ENCODE peak calls at places on chromosomes 12 and 14, in five cellular contexts. W is PC-9, A is psoas muscle, Z is tibial artery, K is heart left ventricle. J is an unnamed sample.

GRCh38 chr12:26939192-26939832 is 1.0 kb downstream of the FGFR1OP2 start:
- DNase-seq in W (no peak), A (no peak), Z (no peak), K (no peak), J (no peak)

GRCh38 chr14:94458558-94459200 is 6.1 kb upstream of the SERPINA11 start:
- DNase-seq in W (no peak), A (no peak), Z (no peak), K (no peak), J (no peak)

GRCh38 chr12:18158774-18159557 is 69.0 kb upstream of the RERGL start:
- DNase-seq in W (peak), A (no peak), Z (no peak), K (no peak), J (no peak)

GRCh38 chr12:19409376-19409775 is 29.9 kb upstream of the AEBP2 start:
- DNase-seq in W (no peak), A (no peak), Z (no peak), K (no peak), J (no peak)

GRCh38 chr14:51283402-51283825 is 43.4 kb downstream of the TMX1 start:
- DNase-seq in W (peak), A (no peak), Z (no peak), K (no peak), J (no peak)

GRCh38 chr12:78887008-78887407 is 22.4 kb downstream of the SYT1 start:
- DNase-seq in W (peak), A (no peak), Z (no peak), K (no peak), J (no peak)

GRCh38 chr12:64066052-64066451 is 156.0 kb downstream of the KICS2 start:
- DNase-seq in W (no peak), A (no peak), Z (no peak), K (no peak), J (no peak)

GRCh38 chr14:90274019-90274418 is 17.7 kb downstream of the PSMC1 start:
- DNase-seq in W (no peak), A (no peak), Z (no peak), K (no peak), J (no peak)

GRCh38 chr12:62720661-62721330 is 214.2 kb downstream of the PPM1H start:
- DNase-seq in W (no peak), A (no peak), Z (no peak), K (peak), J (no peak)

DNA sequence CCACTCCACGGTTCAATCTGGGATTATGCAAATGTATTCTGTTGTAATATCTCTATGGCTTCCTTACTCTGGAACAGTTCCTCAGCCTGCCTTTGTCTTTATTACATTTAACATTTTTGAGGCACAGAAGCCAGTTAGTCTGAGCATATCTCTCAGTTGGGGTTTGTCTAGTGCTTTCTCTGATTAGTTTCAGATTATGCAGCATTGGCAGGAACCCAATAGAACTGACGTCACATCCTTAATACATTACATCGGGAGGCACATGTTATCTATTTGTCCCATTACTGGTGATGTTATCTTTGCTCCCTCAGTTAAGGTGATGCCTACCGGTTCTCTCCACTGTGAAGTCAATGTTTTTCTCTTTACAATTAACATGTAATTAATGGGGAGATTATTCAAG is 62.4 kb downstream of the PPM1A start:
- DNase-seq in W (no peak), A (no peak), Z (no peak), K (no peak), J (no peak)
- H3K4me3 ChIP-seq in W (no peak), A (no peak), Z (no peak), K (no peak), J (no peak)

GRCh38 chr14:101815994-101816393 is 54.5 kb downstream of the PPP2R5C start:
- DNase-seq in W (no peak), A (no peak), Z (no peak), K (no peak), J (no peak)

GRCh38 chr14:101813171-101813759 is 51.8 kb downstream of the PPP2R5C start:
- DNase-seq in W (no peak), A (peak), Z (no peak), K (peak), J (no peak)

GRCh38 chr14:101812071-101812470 is 50.6 kb downstream of the PPP2R5C start:
- DNase-seq in W (no peak), A (no peak), Z (no peak), K (no peak), J (peak)

GRCh38 chr14:101814869-101815268 is 53.4 kb downstream of the PPP2R5C start:
- DNase-seq in W (no peak), A (no peak), Z (no peak), K (no peak), J (no peak)

DNA sequence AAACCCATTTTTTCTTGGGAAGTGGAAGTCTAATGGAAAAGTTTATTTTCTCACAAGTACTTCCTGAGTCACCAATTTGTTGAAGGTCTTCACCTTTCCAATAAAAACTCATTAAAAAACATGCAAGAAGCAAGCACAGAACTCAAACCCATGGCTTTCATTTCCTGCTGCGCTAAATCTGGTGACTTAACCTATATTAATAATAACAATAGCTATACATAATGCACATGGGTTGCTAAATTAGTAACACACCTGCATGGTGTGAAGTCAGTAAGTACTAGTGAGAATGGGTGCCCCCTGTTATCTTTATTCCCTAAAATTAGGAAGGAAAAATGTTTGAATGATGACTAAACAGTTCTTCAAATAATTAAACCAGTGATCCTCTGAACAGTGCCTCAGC is 52.3 kb downstream of the PPP2R5C start:
- DNase-seq in W (no peak), A (no peak), Z (no peak), K (no peak), J (no peak)
- H3K27ac ChIP-seq in W (peak), A (peak), Z (no peak), K (peak), J (no peak)

GRCh38 chr12:55746913-55747231 is 4.0 kb downstream of the GDF11 start:
- DNase-seq in W (no peak), A (no peak), Z (no peak), K (no peak), J (no peak)

GRCh38 chr12:55743967-55744931 is 1.3 kb downstream of the GDF11 start:
- DNase-seq in W (no peak), A (no peak), Z (no peak), K (no peak), J (no peak)

GRCh38 chr12:55743131-55743921 is 404 bp downstream of the GDF11 start:
- DNase-seq in W (peak), A (peak), Z (no peak), K (peak), J (peak)

GRCh38 chr12:55746147-55746912 is 3.4 kb downstream of the GDF11 start:
- DNase-seq in W (no peak), A (no peak), Z (no peak), K (no peak), J (no peak)

GRCh38 chr12:55745361-55746146 is 2.6 kb downstream of the GDF11 start:
- DNase-seq in W (no peak), A (no peak), Z (no peak), K (no peak), J (no peak)
- H3K4me3 ChIP-seq in W (no peak), A (peak), Z (no peak), K (no peak), J (no peak)

GRCh38 chr12:33226671-33227070 is 212.9 kb downstream of the SYT10 start:
- DNase-seq in W (no peak), A (no peak), Z (no peak), K (no peak), J (no peak)

GRCh38 chr12:33222357-33222756 is 217.3 kb downstream of the SYT10 start:
- DNase-seq in W (no peak), A (no peak), Z (no peak), K (no peak), J (no peak)

DNA sequence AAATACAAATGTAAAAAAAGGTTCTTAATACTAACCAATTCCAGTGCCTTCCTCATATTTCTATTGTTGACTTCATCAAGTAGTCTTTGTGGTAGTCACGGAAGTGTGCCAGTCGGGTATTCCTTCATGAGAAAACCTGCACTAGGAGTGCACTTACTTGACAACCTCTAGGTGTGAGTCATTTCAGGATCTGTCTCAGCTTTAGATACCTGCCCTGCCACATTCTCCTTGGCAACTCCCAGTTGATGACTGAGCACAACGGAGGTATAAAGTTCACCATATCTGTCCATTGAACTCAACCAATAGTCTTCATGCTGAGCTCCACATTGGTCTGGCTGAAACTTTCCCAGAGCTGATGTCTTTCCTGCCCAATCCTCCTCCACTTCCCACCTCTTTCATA is 215.7 kb downstream of the SYT10 start:
- DNase-seq in W (peak), A (no peak), Z (no peak), K (no peak), J (no peak)
- H3K27ac ChIP-seq in W (peak), A (no peak), Z (no peak), K (no peak), J (no peak)

GRCh38 chr12:109720856-109721189 is 7.2 kb downstream of the FAM222A start:
- DNase-seq in W (no peak), A (no peak), Z (no peak), K (no peak), J (no peak)

GRCh38 chr12:109722753-109723109 is 9.1 kb downstream of the FAM222A start:
- DNase-seq in W (no peak), A (no peak), Z (no peak), K (no peak), J (no peak)

GRCh38 chr12:109722022-109722752 is 8.6 kb downstream of the FAM222A start:
- DNase-seq in W (no peak), A (no peak), Z (no peak), K (no peak), J (no peak)

GRCh38 chr12:109720152-109720855 is 6.7 kb downstream of the FAM222A start:
- DNase-seq in W (no peak), A (peak), Z (no peak), K (peak), J (no peak)

GRCh38 chr12:109721276-109721675 is 7.7 kb downstream of the FAM222A start:
- DNase-seq in W (no peak), A (no peak), Z (no peak), K (peak), J (no peak)
- H3K4me3 ChIP-seq in W (no peak), A (no peak), Z (no peak), K (no peak), J (no peak)

GRCh38 chr12:1800646-1801284 is 19.6 kb upstream of the LRTM2 start:
- DNase-seq in W (no peak), A (peak), Z (no peak), K (no peak), J (no peak)
- H3K27ac ChIP-seq in W (no peak), A (no peak), Z (no peak), K (no peak), J (no peak)

J was measured in CD8-positive, alpha-beta memory T cell.